ENCODE peak calls at places on chromosomes 7 and 10, in seven cellular contexts. R is transverse colon, V is A549, I is ovary, M is suprapubic skin, H is SK-N-SH, U is GM12878. Z is an unnamed sample. For H3K4me1, the result is how much of the 10 kb centered on the place peaks cover.

GRCh38 chr10:61452655-61453641 is at the start of gene TMEM26:
- DNase-seq in M (no peak), R (peak), U (no peak), H (peak), I (peak), V (peak), Z (no peak)

GRCh38 chr7:55019691-55020480 is 1.1 kb downstream of the EGFR start:
- DNase-seq in U (no peak), I (peak), H (peak), R (peak), V (peak), M (no peak), Z (peak)

GRCh38 chr10:60139798-60140566 is 233.6 kb upstream of the CCDC6 start:
- DNase-seq in R (no peak), U (no peak), V (no peak), I (no peak), H (no peak), M (no peak), Z (no peak)

GRCh38 chr10:33669861-33670385 is 335.5 kb upstream of the NRP1 start:
- DNase-seq in I (no peak), R (no peak), U (no peak), H (no peak), V (no peak), M (no peak), Z (no peak)

GRCh38 chr7:153002164-153002563 is 242.6 kb downstream of the ACTR3B start:
- DNase-seq in H (no peak), I (no peak), V (no peak), U (no peak), R (no peak), M (no peak), Z (no peak)

GRCh38 chr7:37342665-37343471 is 105.8 kb downstream of the ELMO1 start:
- DNase-seq in R (peak), V (no peak), H (peak), M (no peak), I (no peak), U (peak), Z (peak)

GRCh38 chr7:83475403-83475802 is 173.5 kb downstream of the SEMA3E start:
- DNase-seq in R (no peak), V (no peak), M (no peak), I (no peak), H (no peak), U (no peak), Z (no peak)

GRCh38 chr7:40310213-40310612 is 175.4 kb downstream of the SUGCT start:
- DNase-seq in V (no peak), H (no peak), I (no peak), U (no peak), R (no peak), M (no peak), Z (no peak)

GRCh38 chr10:124943301-124944092 is 1.6 kb downstream of the ZRANB1 start:
- DNase-seq in I (no peak), M (no peak), R (no peak), V (no peak), H (no peak), U (no peak), Z (no peak)

GRCh38 chr10:124732931-124733536 is 11.1 kb downstream of the FAM53B start:
- DNase-seq in M (no peak), I (peak), U (peak), H (no peak), V (no peak), R (peak), Z (no peak)

GRCh38 chr7:111499027-111499426 is 63.3 kb downstream of the IMMP2L start:
- DNase-seq in R (no peak), M (no peak), U (no peak), I (no peak), V (peak), H (no peak), Z (no peak)

GRCh38 chr10:86254526-86255174 is 111.9 kb downstream of the GRID1 start:
- DNase-seq in H (peak), I (no peak), M (peak), V (peak), U (no peak), R (no peak), Z (no peak)

GRCh38 chr7:134809611-134810010 is 30.2 kb downstream of the CALD1 start:
- DNase-seq in M (no peak), U (no peak), H (no peak), R (no peak), I (no peak), V (no peak), Z (no peak)

GRCh38 chr7:134814730-134815364 is 35.4 kb downstream of the CALD1 start:
- DNase-seq in I (no peak), U (no peak), M (no peak), R (no peak), V (no peak), H (no peak), Z (no peak)

GRCh38 chr7:134813668-134814067 is 34.2 kb downstream of the CALD1 start:
- DNase-seq in I (no peak), M (no peak), R (no peak), H (no peak), U (no peak), V (no peak), Z (no peak)

GRCh38 chr7:134806197-134806596 is 26.8 kb downstream of the CALD1 start:
- DNase-seq in V (no peak), I (no peak), R (no peak), H (no peak), M (no peak), U (no peak), Z (no peak)

GRCh38 chr7:134811798-134812197 is 32.4 kb downstream of the CALD1 start:
- DNase-seq in I (no peak), R (no peak), V (no peak), U (no peak), M (no peak), H (no peak), Z (no peak)
- H3K4me1 ChIP-seq in I (under half), R (under half), V (under half), U (under half), M (under half), H (under half), Z (half or more)

GRCh38 chr10:24008164-24009066 is 200.5 kb upstream of the KIAA1217 start:
- DNase-seq in R (no peak), M (no peak), V (no peak), U (no peak), I (no peak), H (no peak), Z (no peak)
- TF ChIP-seq EP300 in R (no peak), M (no peak), V (no peak), U (no peak), I (no peak), H (no peak), Z (no peak)

GRCh38 chr7:158007697-158008257 is 579.8 kb downstream of the PTPRN2 start:
- DNase-seq in R (no peak), H (no peak), M (no peak), U (no peak), I (no peak), V (no peak), Z (no peak)

GRCh38 chr7:158009886-158010285 is 577.7 kb downstream of the PTPRN2 start:
- DNase-seq in H (no peak), R (no peak), M (no peak), U (no peak), V (no peak), I (no peak), Z (no peak)

GRCh38 chr7:158008267-158008666 is 579.4 kb downstream of the PTPRN2 start:
- DNase-seq in V (no peak), M (no peak), U (no peak), R (no peak), H (no peak), I (no peak), Z (no peak)

GRCh38 chr7:158005531-158005930 is 582.1 kb downstream of the PTPRN2 start:
- DNase-seq in H (no peak), M (no peak), I (no peak), V (no peak), U (no peak), R (no peak), Z (no peak)

DNA sequence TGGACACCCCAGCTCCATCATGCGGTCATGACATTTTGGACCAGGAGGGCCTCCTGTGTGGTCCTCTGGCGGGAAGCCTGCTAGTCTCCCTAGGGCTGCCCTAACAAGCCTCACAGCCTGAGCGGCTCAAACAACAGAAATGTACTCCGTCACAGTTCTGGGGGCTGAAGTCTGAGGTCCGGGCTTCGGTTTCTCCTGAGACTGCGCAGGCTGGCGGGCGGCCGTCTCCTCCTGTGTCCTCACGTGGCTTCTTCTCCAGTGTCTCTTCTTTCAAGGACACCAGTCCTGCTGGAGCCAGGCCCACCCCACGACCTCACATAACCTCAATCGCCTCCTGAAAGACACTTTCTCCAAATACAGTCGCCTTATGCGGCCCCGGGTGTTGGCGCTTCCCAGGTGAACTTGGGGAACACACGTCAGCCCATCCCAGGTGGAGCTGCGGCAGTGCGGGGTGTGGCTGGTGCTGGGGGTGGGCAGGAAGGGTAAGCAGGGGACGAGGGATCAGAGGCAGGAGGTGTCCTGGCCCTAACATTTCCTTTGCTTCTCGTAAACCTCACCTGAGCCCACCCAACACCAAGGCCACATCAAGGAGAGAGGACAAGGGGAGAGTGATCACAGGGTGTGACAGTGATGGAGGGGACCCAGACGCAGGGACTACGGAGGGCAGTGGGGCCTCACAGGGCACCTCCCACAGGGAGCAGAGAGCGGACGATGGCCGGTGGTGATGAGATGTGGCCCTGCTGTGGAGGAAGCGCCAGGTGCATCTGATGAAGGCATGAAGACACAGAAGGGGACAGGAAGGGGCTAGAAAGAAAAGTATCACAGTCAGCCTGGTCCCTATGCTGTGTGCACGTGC is 580.6 kb downstream of the PTPRN2 start:
- DNase-seq in I (no peak), R (no peak), V (no peak), U (no peak), M (no peak), H (no peak), Z (no peak)
- H3K4me1 ChIP-seq in I (under half), R (under half), V (under half), U (under half), M (under half), H (under half), Z (under half)

DNA sequence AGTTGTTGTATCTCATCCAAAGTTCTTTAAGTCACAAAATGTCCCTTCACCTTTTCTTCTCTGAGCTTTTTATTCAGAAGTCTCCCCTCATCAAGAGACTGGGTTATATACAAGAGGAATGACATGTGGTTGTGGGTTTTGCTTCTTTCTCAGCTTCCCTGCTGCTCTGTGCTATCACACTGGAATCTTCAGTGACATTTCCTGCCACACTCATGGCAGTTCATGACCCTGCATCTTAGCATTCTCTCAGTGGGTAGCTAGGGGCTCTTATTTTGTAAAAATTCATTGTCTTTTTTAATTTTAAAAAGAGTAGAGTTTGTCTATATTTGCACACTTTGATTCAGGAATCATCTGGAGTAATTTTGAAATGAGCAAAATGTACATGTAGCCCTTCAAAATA is 236.9 kb upstream of the TMEM229A start:
- DNase-seq in V (no peak), I (no peak), H (peak), R (no peak), U (no peak), M (no peak), Z (no peak)
- TF ChIP-seq EP300 in V (no peak), I (no peak), H (no peak), R (no peak), U (no peak), M (no peak), Z (no peak)

DNA sequence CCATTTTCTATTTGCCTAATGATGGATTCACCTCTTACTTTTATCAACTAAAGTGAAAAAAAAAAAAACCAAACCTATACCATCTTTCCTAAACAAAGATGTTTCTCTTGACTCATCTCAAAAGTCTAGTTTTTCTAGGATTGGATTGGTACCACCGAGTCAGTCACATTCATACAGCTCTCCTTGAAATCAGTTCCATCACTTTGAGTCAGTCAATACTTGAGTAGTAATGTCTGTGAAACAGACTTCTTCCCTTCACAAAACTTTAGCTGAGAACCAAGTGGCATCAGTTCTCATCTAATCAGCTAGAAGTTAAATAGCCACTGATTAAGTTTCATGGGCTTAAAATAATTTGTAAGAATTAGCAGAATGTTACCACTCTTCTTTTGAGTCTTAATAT is 13.3 kb downstream of the CDK6 start:
- DNase-seq in V (no peak), R (no peak), M (no peak), I (no peak), H (no peak), U (no peak), Z (no peak)
- H3K4me1 ChIP-seq in V (under half), R (under half), M (under half), I (under half), H (under half), U (under half), Z (under half)

GRCh38 chr10:78543749-78544446 is 510.2 kb downstream of the RPS24 start:
- DNase-seq in I (peak), R (peak), H (no peak), U (no peak), V (no peak), M (peak), Z (peak)
- TF ChIP-seq EP300 in I (peak), R (peak), H (no peak), U (no peak), V (no peak), M (peak), Z (peak)

Z was measured in stomach.